ENCODE peak calls at places on chromosome 10, in five cellular contexts. U, X, S, B and E are unnamed samples.

GRCh38 chr10:95861401-95861800 is 46.4 kb upstream of the CC2D2B start:
- DNase-seq in S (no peak), B (no peak), X (no peak), U (no peak), E (no peak)

GRCh38 chr10:91077549-91078017 is 142.9 kb upstream of the PCGF5 start:
- DNase-seq in B (peak), S (no peak), X (no peak), U (no peak), E (no peak)

GRCh38 chr10:50289196-50289595 is 37.9 kb upstream of the ASAH2 start:
- DNase-seq in B (no peak), U (no peak), S (no peak), X (no peak), E (no peak)

GRCh38 chr10:70093335-70093944 is 39.2 kb downstream of the AIFM2 start:
- DNase-seq in B (no peak), U (no peak), X (peak), S (no peak), E (no peak)

GRCh38 chr10:11741608-11742007 is 574 bp upstream of the ECHDC3 start:
- DNase-seq in X (no peak), B (no peak), U (no peak), S (no peak), E (no peak)

GRCh38 chr10:101835406-101835805 is 8.2 kb downstream of the KCNIP2 start:
- DNase-seq in X (no peak), U (no peak), S (no peak), B (no peak), E (no peak)

GRCh38 chr10:659710-660141 is 29.7 kb downstream of the DIP2C start:
- DNase-seq in X (no peak), U (no peak), S (no peak), B (no peak), E (no peak)

GRCh38 chr10:67114945-67115344 is 189.1 kb downstream of the LRRTM3 start:
- DNase-seq in U (no peak), B (peak), S (no peak), X (no peak), E (no peak)

GRCh38 chr10:110118891-110119621 is 88.3 kb upstream of the MXI1 start:
- DNase-seq in X (no peak), U (no peak), B (no peak), S (no peak), E (no peak)

GRCh38 chr10:122242266-122242665 is 28.8 kb upstream of the BTBD16 start:
- DNase-seq in X (no peak), U (no peak), B (no peak), S (no peak), E (no peak)

GRCh38 chr10:46033602-46034011 is 3.2 kb upstream of the NCOA4 start:
- DNase-seq in U (no peak), B (peak), X (no peak), S (no peak), E (no peak)